ENCODE peak calls at places on chromosomes 12 and 14, in five cellular contexts. C, N, D, H and B are unnamed samples.

GRCh38 chr14:103627073-103628025 is 1.7 kb upstream of the KLC1 start:
- DNase-seq in N (no peak), C (no peak), D (no peak), H (no peak), B (no peak)

GRCh38 chr12:47717443-47718193 is 7.7 kb downstream of the ENDOU start:
- DNase-seq in C (peak), H (peak), D (peak), N (peak), B (no peak)

GRCh38 chr12:40331886-40332285 is 107.1 kb downstream of the LRRK2 start:
- DNase-seq in H (no peak), C (no peak), N (no peak), D (no peak), B (no peak)

GRCh38 chr12:132216354-132216987 is 72.2 kb downstream of the NOC4L start:
- DNase-seq in D (no peak), H (no peak), N (no peak), C (no peak), B (no peak)

GRCh38 chr12:94762943-94763342 is 112.6 kb upstream of the TMCC3 start:
- DNase-seq in H (no peak), C (no peak), N (no peak), D (no peak), B (no peak)

GRCh38 chr14:105837349-105838063 is 311.1 kb downstream of the TMEM121 start:
- DNase-seq in H (no peak), C (no peak), N (no peak), D (no peak), B (no peak)

GRCh38 chr14:55697358-55697985 is 117.5 kb downstream of the KTN1 start:
- DNase-seq in D (peak), H (no peak), C (no peak), N (no peak), B (no peak)

GRCh38 chr14:36424478-36425102 is 95.4 kb downstream of the NKX2-1 start:
- DNase-seq in N (no peak), C (no peak), D (no peak), H (no peak), B (no peak)

GRCh38 chr14:71355324-71356201 is 448.3 kb downstream of the PCNX1 start:
- DNase-seq in C (peak), H (no peak), N (peak), D (no peak), B (no peak)

GRCh38 chr12:45268672-45269406 is 52.9 kb downstream of the ANO6 start:
- DNase-seq in C (peak), D (peak), H (no peak), N (peak), B (no peak)

GRCh38 chr12:47576256-47576655 is 129.6 kb downstream of the RPAP3 start:
- DNase-seq in N (no peak), H (peak), C (no peak), D (no peak), B (no peak)

GRCh38 chr14:45678163-45678562 is 425.2 kb upstream of the MIS18BP1 start:
- DNase-seq in D (no peak), N (peak), C (no peak), H (no peak), B (no peak)

GRCh38 chr12:45839917-45840316 is 110.4 kb downstream of the ARID2 start:
- DNase-seq in C (no peak), D (no peak), N (peak), H (no peak), B (no peak)

GRCh38 chr12:57404966-57405640 is 25.7 kb downstream of the R3HDM2 start:
- DNase-seq in N (no peak), D (no peak), H (no peak), C (no peak), B (no peak)

GRCh38 chr12:75315518-75315917 is 14.6 kb downstream of the CAPS2 start:
- DNase-seq in C (peak), N (peak), H (no peak), D (no peak), B (no peak)

GRCh38 chr12:10861366-10861765 is 12.1 kb upstream of the PRR4 start:
- DNase-seq in H (no peak), D (no peak), C (no peak), N (peak), B (no peak)

GRCh38 chr14:96271421-96271762 is 15.4 kb downstream of the BDKRB1 start:
- DNase-seq in H (no peak), D (no peak), N (no peak), C (no peak), B (no peak)

GRCh38 chr14:31024577-31025334 is 693 bp upstream of the AP4S1 start:
- DNase-seq in H (no peak), D (no peak), C (peak), N (no peak), B (no peak)

GRCh38 chr12:128863957-128864356 is 10.7 kb downstream of the GLT1D1 start:
- DNase-seq in C (no peak), N (no peak), H (no peak), D (no peak), B (no peak)

GRCh38 chr14:59038746-59039145 is 149.7 kb upstream of the DAAM1 start:
- DNase-seq in D (no peak), N (no peak), H (no peak), C (no peak), B (no peak)

GRCh38 chr14:95504135-95505029 is 12.1 kb downstream of the SYNE3 start:
- DNase-seq in N (peak), C (no peak), H (no peak), D (no peak), B (no peak)

GRCh38 chr14:103767306-103767894 is 51.8 kb downstream of the ZFYVE21 start:
- DNase-seq in D (no peak), C (no peak), N (no peak), H (no peak), B (no peak)

GRCh38 chr14:75769047-75769685 is 108.1 kb downstream of the TTLL5 start:
- DNase-seq in C (no peak), D (no peak), H (no peak), N (no peak), B (no peak)

GRCh38 chr12:110585231-110585799 is 2.2 kb upstream of the PPTC7 start:
- DNase-seq in H (peak), D (no peak), C (no peak), N (peak), B (no peak)

GRCh38 chr12:46946137-46946536 is 120.3 kb upstream of the SLC38A4 start:
- DNase-seq in H (no peak), D (no peak), C (peak), N (peak), B (no peak)

GRCh38 chr12:53123578-53124351 is 20.5 kb downstream of the SOAT2 start:
- DNase-seq in H (no peak), N (peak), D (peak), C (no peak), B (no peak)

GRCh38 chr14:22981090-22982012 is 1.0 kb downstream of the AJUBA start:
- DNase-seq in N (peak), C (no peak), D (no peak), H (no peak), B (no peak)

GRCh38 chr14:95431199-95432145 is 85.0 kb downstream of the SYNE3 start:
- DNase-seq in C (no peak), N (peak), H (peak), D (no peak), B (no peak)

GRCh38 chr12:97471194-97471593 is 8.6 kb downstream of the RMST start:
- DNase-seq in H (no peak), C (no peak), D (no peak), N (no peak), B (no peak)

GRCh38 chr14:87186745-87187144 is 806.2 kb downstream of the GALC start:
- DNase-seq in N (no peak), H (no peak), C (no peak), D (no peak), B (no peak)

GRCh38 chr14:98498019-98498885 is 773.7 kb downstream of the BCL11B start:
- DNase-seq in C (no peak), N (no peak), D (peak), H (no peak), B (no peak)

GRCh38 chr14:95217391-95217900 is 60.1 kb upstream of the DICER1 start:
- DNase-seq in C (no peak), N (no peak), H (no peak), D (no peak), B (no peak)

GRCh38 chr12:94140556-94140955 is 7.8 kb upstream of the PLXNC1 start:
- DNase-seq in H (peak), N (peak), D (no peak), C (no peak), B (no peak)

GRCh38 chr14:42159138-42159537 is 552.5 kb downstream of the LRFN5 start:
- DNase-seq in D (no peak), C (no peak), H (no peak), N (no peak), B (no peak)

GRCh38 chr12:10690906-10691305 is 17.1 kb upstream of the STYK1 start:
- DNase-seq in D (no peak), C (no peak), N (peak), H (no peak), B (no peak)

GRCh38 chr14:20460458-20461229 is 590 bp downstream of the PIP4P1 start:
- DNase-seq in D (no peak), H (peak), N (no peak), C (no peak), B (no peak)

GRCh38 chr12:24425601-24425970 is 476.1 kb upstream of the SOX5 start:
- DNase-seq in C (no peak), H (peak), D (no peak), N (peak), B (no peak)

GRCh38 chr12:1319215-1319614 is 275.2 kb downstream of the FBXL14 start:
- DNase-seq in D (no peak), H (no peak), C (no peak), N (peak), B (no peak)

GRCh38 chr12:42309996-42310395 is 15.9 kb downstream of the ZCRB1 start:
- DNase-seq in H (no peak), C (no peak), D (no peak), N (no peak), B (no peak)

GRCh38 chr12:42308390-42308789 is 17.5 kb downstream of the ZCRB1 start:
- DNase-seq in C (no peak), N (no peak), H (no peak), D (no peak), B (no peak)

DNA sequence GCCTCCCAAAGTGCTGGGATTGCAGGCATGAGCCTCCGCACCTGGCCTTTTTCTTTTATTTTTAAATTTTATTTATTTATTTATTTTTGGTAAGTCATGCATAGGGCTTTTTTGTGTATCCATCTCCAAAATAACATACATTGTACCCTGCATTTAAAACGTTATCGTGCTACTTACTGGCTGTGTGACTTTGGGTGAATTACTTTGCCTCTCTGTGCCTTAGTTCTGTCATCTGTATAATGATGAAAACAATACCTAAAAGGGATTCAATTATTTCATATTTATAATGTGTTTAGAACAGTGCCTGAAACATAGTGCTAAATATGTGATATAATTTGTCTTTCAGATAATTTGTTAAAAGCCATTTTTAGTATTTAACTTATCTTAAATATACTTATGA is 19.6 kb downstream of the ZCRB1 start:
- DNase-seq in D (no peak), N (no peak), H (no peak), C (no peak), B (no peak)
- TF ChIP-seq CTCF in D (no peak), N (no peak), H (no peak), C (no peak), B (no peak)

GRCh38 chr14:106842687-106843086 is 1316.3 kb downstream of the TMEM121 start:
- DNase-seq in D (no peak), C (no peak), N (no peak), H (no peak), B (no peak)
- TF ChIP-seq CTCF in D (no peak), C (peak), N (no peak), H (peak), B (no peak)

GRCh38 chr14:72590577-72590976 is 303.3 kb downstream of the DPF3 start:
- DNase-seq in N (no peak), C (no peak), H (peak), D (no peak), B (no peak)

GRCh38 chr14:72591401-72591800 is 302.5 kb downstream of the DPF3 start:
- DNase-seq in N (no peak), D (no peak), H (no peak), C (no peak), B (no peak)

GRCh38 chr14:72583316-72584272 is 310.3 kb downstream of the DPF3 start:
- DNase-seq in C (no peak), H (no peak), D (no peak), N (peak), B (no peak)

GRCh38 chr14:72589652-72590051 is 304.2 kb downstream of the DPF3 start:
- DNase-seq in C (no peak), H (no peak), N (no peak), D (no peak), B (no peak)

DNA sequence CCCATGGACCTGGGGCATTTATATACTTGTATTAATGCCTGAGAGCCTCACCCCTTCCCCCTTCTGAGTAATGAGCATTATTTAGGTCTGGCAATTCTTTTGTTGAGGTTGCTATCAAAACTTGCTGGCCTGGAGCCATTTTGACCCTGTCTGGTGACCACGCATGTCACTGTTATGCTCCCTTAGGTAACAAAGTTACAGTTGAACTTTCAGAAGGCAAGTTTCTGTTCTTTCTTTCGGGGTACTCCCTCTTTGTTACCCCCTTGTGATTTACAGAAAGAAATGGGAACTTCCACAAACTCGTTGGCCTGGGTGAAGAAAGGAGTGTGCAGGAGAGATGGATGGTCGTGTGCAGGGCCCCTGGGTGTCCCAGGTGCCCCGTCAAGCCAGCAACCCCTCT is 305.4 kb downstream of the DPF3 start:
- DNase-seq in C (no peak), D (no peak), H (no peak), N (no peak), B (no peak)
- TF ChIP-seq CTCF in C (no peak), D (no peak), H (no peak), N (no peak), B (no peak)

GRCh38 chr12:116539905-116540482 is 19.2 kb upstream of the MAP1LC3B2 start:
- DNase-seq in H (no peak), D (no peak), N (peak), C (no peak), B (peak)
- TF ChIP-seq CTCF in H (no peak), D (no peak), N (no peak), C (no peak), B (no peak)

DNA sequence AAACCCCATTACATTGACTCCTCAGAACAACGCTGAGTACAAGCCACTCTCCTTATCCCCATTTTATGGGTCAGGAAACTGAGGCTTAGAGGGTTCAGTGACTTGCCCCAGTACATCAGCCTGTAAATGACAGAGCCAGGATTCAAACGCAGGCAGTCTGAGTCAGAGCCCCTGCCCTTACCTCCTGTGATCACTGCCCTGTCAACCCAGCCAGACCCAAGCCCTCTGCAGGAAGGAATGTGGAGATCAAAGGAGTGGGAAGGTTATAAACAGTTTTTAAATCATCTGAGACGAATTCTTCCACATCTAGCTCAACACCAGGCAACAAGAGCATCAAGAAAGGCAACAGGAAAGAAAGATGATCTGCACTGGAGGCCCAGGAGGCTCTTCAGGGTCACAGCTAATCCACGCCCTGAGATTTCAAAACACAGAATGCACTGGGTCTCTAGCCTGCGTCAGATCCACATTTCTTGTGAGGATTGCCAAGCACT is 38.5 kb downstream of the SPTB start:
- DNase-seq in D (no peak), H (no peak), N (peak), C (no peak), B (no peak)
- TF ChIP-seq CTCF in D (peak), H (no peak), N (peak), C (peak), B (no peak)

DNA sequence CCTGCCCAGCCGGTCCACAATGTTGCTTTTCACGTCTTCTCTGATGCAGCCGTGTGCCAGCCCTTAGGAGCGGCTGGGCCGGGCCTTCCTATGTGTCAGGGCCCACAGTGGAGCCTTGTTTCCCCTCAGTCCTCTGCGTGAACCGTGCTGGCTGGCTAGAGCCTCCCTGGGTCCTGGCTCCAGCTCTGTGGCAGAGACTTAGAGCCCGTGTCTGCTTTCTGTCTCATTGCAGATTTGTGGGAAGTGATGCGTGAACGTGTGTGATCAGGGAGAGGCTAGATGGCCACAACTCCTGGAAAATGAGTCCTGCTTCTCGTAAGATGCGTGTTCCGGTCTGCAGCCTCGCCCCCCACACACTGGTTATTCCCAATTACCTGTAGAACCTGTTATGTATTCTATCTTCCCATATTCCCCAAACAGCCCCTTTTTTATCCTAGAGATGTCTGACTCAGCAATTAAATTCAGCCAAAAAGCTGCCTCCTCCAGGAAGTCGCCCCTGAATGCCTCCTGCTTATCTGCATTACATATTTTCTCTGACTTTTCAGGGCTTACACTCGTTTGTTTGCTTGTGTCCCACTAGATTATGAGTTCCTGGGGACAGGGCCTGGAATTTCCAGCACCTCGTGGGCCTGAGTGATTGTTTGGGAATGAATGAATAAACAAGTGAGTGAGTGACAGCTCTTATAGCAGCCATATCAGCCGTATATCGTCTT is 99.5 kb upstream of the RFLNA start:
- DNase-seq in H (no peak), N (no peak), C (no peak), D (no peak), B (no peak)
- TF ChIP-seq CTCF in H (no peak), N (no peak), C (no peak), D (no peak), B (no peak)

GRCh38 chr14:94142247-94142646 is 12.8 kb upstream of the IFI27L2 start:
- DNase-seq in H (no peak), C (no peak), N (no peak), D (peak), B (no peak)

GRCh38 chr14:94143711-94144110 is 14.3 kb upstream of the IFI27L2 start:
- DNase-seq in H (no peak), N (no peak), C (no peak), D (peak), B (no peak)

GRCh38 chr14:94142836-94143235 is 13.4 kb upstream of the IFI27L2 start:
- DNase-seq in D (no peak), N (no peak), H (no peak), C (no peak), B (no peak)

GRCh38 chr14:94144765-94145164 is 15.4 kb upstream of the IFI27L2 start:
- DNase-seq in C (no peak), D (peak), H (peak), N (no peak), B (no peak)

GRCh38 chr14:94143239-94143638 is 13.8 kb upstream of the IFI27L2 start:
- DNase-seq in D (peak), N (peak), C (no peak), H (peak), B (no peak)
- TF ChIP-seq CTCF in D (peak), N (peak), C (peak), H (peak), B (peak)

DNA sequence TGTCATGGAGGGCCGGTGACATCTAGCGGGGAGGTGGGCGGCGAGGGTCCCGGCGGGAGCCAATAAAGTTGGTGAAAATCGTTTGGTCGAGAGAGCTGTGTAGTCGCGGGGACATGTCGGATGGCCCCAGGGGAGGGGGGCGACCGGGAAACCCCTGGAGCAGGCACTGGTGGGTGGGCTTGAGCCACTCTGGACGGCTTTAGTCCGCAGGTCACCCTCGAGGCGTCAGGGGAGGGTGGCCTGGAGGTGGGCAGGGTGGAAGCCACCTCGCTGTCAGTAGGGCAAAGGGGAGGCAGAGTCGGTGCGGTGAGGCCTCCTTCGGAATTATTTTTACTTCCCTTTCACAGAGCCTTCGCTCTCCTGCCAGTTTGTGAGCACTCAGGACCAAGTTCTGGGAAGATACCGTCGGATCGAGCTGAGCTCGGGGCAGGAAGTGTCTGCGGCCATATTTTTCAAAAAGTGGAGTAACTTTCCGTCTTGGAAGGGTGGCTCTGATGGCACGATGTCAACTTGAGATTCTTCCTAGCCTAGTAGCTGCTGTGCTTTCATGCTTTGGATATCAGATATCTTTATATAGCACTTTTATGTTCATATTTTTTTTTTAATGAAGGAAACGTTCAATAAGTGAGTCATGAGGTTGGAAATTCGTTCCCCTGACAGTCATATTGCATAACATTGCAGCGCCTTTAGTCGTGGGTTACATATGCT is 28.2 kb downstream of the WBP11 start:
- DNase-seq in C (peak), N (peak), H (no peak), D (peak), B (no peak)
- TF ChIP-seq CTCF in C (no peak), N (no peak), H (no peak), D (no peak), B (no peak)